ENCODE peak calls at places on chromosome 16, in seven cellular contexts. One of them, this sample, is unnamed.

GRCh38 chr16:19177111-19177747 is 9.2 kb downstream of the SYT17 start:
- DNase-seq in H1: no peak
- DNase-seq in A549: peak; percentile 37
- DNase-seq in tibial nerve: no peak
- DNase-seq in GM12878: no peak
- DNase-seq in transverse colon: no peak
- DNase-seq in K562: no peak
- DNase-seq in this sample: no peak

GRCh38 chr16:10485698-10486382 is 94.6 kb downstream of the EMP2 start:
- DNase-seq in H1: no peak
- DNase-seq in A549: no peak
- DNase-seq in tibial nerve: no peak
- DNase-seq in GM12878: no peak
- DNase-seq in transverse colon: no peak
- DNase-seq in K562: no peak
- DNase-seq in this sample: no peak

GRCh38 chr16:26645629-26646028 is 421.1 kb upstream of the C16orf82 start:
- DNase-seq in H1: no peak
- DNase-seq in A549: peak; percentile 10
- DNase-seq in tibial nerve: no peak
- DNase-seq in GM12878: no peak
- DNase-seq in transverse colon: no peak
- DNase-seq in K562: peak; percentile 50
- DNase-seq in this sample: no peak

GRCh38 chr16:56362057-56362655 is 63.2 kb downstream of the AMFR start:
- DNase-seq in H1: no peak
- DNase-seq in A549: no peak
- DNase-seq in tibial nerve: no peak
- DNase-seq in GM12878: no peak
- DNase-seq in transverse colon: no peak
- DNase-seq in K562: no peak
- DNase-seq in this sample: no peak

GRCh38 chr16:4200000-4200780 is 41.7 kb downstream of the SRL start:
- DNase-seq in H1: no peak
- DNase-seq in A549: peak; percentile 72
- DNase-seq in tibial nerve: peak; percentile 31
- DNase-seq in GM12878: no peak
- DNase-seq in transverse colon: peak; percentile 79
- DNase-seq in K562: peak; percentile 79
- DNase-seq in this sample: no peak

GRCh38 chr16:83117810-83118209 is 491.0 kb downstream of the CDH13 start:
- DNase-seq in H1: no peak
- DNase-seq in A549: no peak
- DNase-seq in tibial nerve: no peak
- DNase-seq in GM12878: no peak
- DNase-seq in transverse colon: no peak
- DNase-seq in K562: no peak
- DNase-seq in this sample: no peak

GRCh38 chr16:1940273-1941161 is 2.5 kb downstream of the MSRB1 start:
- DNase-seq in H1: no peak
- DNase-seq in A549: no peak
- DNase-seq in tibial nerve: no peak
- DNase-seq in GM12878: no peak
- DNase-seq in transverse colon: peak; percentile 47
- DNase-seq in K562: no peak
- DNase-seq in this sample: no peak

GRCh38 chr16:77858060-77858459 is 69.7 kb downstream of the VAT1L start:
- DNase-seq in H1: no peak
- DNase-seq in A549: no peak
- DNase-seq in tibial nerve: no peak
- DNase-seq in GM12878: no peak
- DNase-seq in transverse colon: no peak
- DNase-seq in K562: no peak
- DNase-seq in this sample: no peak

GRCh38 chr16:69613283-69614154 is 47.8 kb downstream of the NFAT5 start:
- DNase-seq in H1: no peak
- DNase-seq in A549: peak; percentile 54
- DNase-seq in tibial nerve: no peak
- DNase-seq in GM12878: peak; percentile 27
- DNase-seq in transverse colon: peak; percentile 19
- DNase-seq in K562: peak; percentile 42
- DNase-seq in this sample: no peak

GRCh38 chr16:1771072-1771863 is at the start of gene NME3:
- DNase-seq in H1: no peak
- DNase-seq in A549: peak; percentile 76
- DNase-seq in tibial nerve: peak; percentile 74
- DNase-seq in GM12878: no peak
- DNase-seq in transverse colon: peak; percentile 85
- DNase-seq in K562: peak; percentile 85
- DNase-seq in this sample: peak; percentile 88

GRCh38 chr16:67987460-67988160 is 7.3 kb upstream of the DPEP3 start:
- DNase-seq in H1: no peak
- DNase-seq in A549: no peak
- DNase-seq in tibial nerve: no peak
- DNase-seq in GM12878: no peak
- DNase-seq in transverse colon: no peak
- DNase-seq in K562: no peak
- DNase-seq in this sample: no peak

GRCh38 chr16:86510465-86511261 is at the start of gene FOXF1:
- DNase-seq in H1: no peak
- DNase-seq in A549: peak; percentile 48
- DNase-seq in tibial nerve: no peak
- DNase-seq in GM12878: no peak
- DNase-seq in transverse colon: no peak
- DNase-seq in K562: no peak
- DNase-seq in this sample: no peak

GRCh38 chr16:86508028-86508946 is 2.0 kb upstream of the FOXF1 start:
- DNase-seq in H1: no peak
- DNase-seq in A549: peak; percentile 25
- DNase-seq in tibial nerve: no peak
- DNase-seq in GM12878: no peak
- DNase-seq in transverse colon: no peak
- DNase-seq in K562: no peak
- DNase-seq in this sample: no peak

GRCh38 chr16:86508947-86509758 is 1.2 kb upstream of the FOXF1 start:
- DNase-seq in H1: no peak
- DNase-seq in A549: peak; percentile 41
- DNase-seq in tibial nerve: no peak
- DNase-seq in GM12878: no peak
- DNase-seq in transverse colon: peak; percentile 46
- DNase-seq in K562: no peak
- DNase-seq in this sample: no peak

GRCh38 chr16:86511317-86512161 is 1.2 kb downstream of the FOXF1 start:
- DNase-seq in H1: no peak
- DNase-seq in A549: no peak
- DNase-seq in tibial nerve: no peak
- DNase-seq in GM12878: no peak
- DNase-seq in transverse colon: no peak
- DNase-seq in K562: no peak
- DNase-seq in this sample: no peak

GRCh38 chr16:86509759-86510464 is 415 bp upstream of the FOXF1 start:
- DNase-seq in H1: no peak
- DNase-seq in A549: no peak
- DNase-seq in tibial nerve: no peak
- DNase-seq in GM12878: no peak
- DNase-seq in transverse colon: peak; percentile 73
- DNase-seq in K562: no peak
- DNase-seq in this sample: no peak
- TF ChIP-seq EP300 in H1: no peak
- TF ChIP-seq EP300 in A549: no peak
- TF ChIP-seq EP300 in tibial nerve: no peak
- TF ChIP-seq EP300 in GM12878: no peak
- TF ChIP-seq EP300 in transverse colon: no peak
- TF ChIP-seq EP300 in K562: no peak
- TF ChIP-seq EP300 in this sample: no peak

GRCh38 chr16:50267651-50268050 is 1.3 kb downstream of the ADCY7 start:
- DNase-seq in H1: no peak
- DNase-seq in A549: no peak
- DNase-seq in tibial nerve: no peak
- DNase-seq in GM12878: no peak
- DNase-seq in transverse colon: no peak
- DNase-seq in K562: no peak
- DNase-seq in this sample: no peak
- TF ChIP-seq EP300 in H1: no peak
- TF ChIP-seq EP300 in A549: no peak
- TF ChIP-seq EP300 in tibial nerve: no peak
- TF ChIP-seq EP300 in GM12878: no peak
- TF ChIP-seq EP300 in transverse colon: no peak
- TF ChIP-seq EP300 in K562: no peak
- TF ChIP-seq EP300 in this sample: no peak

GRCh38 chr16:648071-648785 is 937 bp upstream of the WDR90 start:
- DNase-seq in H1: no peak
- DNase-seq in A549: peak; percentile 54
- DNase-seq in tibial nerve: no peak
- DNase-seq in GM12878: no peak
- DNase-seq in transverse colon: peak; percentile 90
- DNase-seq in K562: no peak
- DNase-seq in this sample: no peak

GRCh38 chr16:646679-647172 is 2.4 kb upstream of the WDR90 start:
- DNase-seq in H1: no peak
- DNase-seq in A549: no peak
- DNase-seq in tibial nerve: no peak
- DNase-seq in GM12878: no peak
- DNase-seq in transverse colon: no peak
- DNase-seq in K562: no peak
- DNase-seq in this sample: no peak

GRCh38 chr16:649646-650045 is 481 bp downstream of the WDR90 start:
- DNase-seq in H1: no peak
- DNase-seq in A549: no peak
- DNase-seq in tibial nerve: no peak
- DNase-seq in GM12878: no peak
- DNase-seq in transverse colon: no peak
- DNase-seq in K562: no peak
- DNase-seq in this sample: no peak

GRCh38 chr16:647173-647902 is 1.8 kb upstream of the WDR90 start:
- DNase-seq in H1: no peak
- DNase-seq in A549: no peak
- DNase-seq in tibial nerve: no peak
- DNase-seq in GM12878: no peak
- DNase-seq in transverse colon: peak; percentile 71
- DNase-seq in K562: no peak
- DNase-seq in this sample: no peak

GRCh38 chr16:648786-649589 is at the start of gene WDR90:
- DNase-seq in H1: no peak
- DNase-seq in A549: peak; percentile 94
- DNase-seq in tibial nerve: peak; percentile 86
- DNase-seq in GM12878: peak; percentile 61
- DNase-seq in transverse colon: peak; percentile 96
- DNase-seq in K562: no peak
- DNase-seq in this sample: peak; percentile 97
- TF ChIP-seq EP300 in H1: no peak
- TF ChIP-seq EP300 in A549: no peak
- TF ChIP-seq EP300 in tibial nerve: peak; percentile 86
- TF ChIP-seq EP300 in GM12878: no peak
- TF ChIP-seq EP300 in transverse colon: no peak
- TF ChIP-seq EP300 in K562: no peak
- TF ChIP-seq EP300 in this sample: no peak

DNA sequence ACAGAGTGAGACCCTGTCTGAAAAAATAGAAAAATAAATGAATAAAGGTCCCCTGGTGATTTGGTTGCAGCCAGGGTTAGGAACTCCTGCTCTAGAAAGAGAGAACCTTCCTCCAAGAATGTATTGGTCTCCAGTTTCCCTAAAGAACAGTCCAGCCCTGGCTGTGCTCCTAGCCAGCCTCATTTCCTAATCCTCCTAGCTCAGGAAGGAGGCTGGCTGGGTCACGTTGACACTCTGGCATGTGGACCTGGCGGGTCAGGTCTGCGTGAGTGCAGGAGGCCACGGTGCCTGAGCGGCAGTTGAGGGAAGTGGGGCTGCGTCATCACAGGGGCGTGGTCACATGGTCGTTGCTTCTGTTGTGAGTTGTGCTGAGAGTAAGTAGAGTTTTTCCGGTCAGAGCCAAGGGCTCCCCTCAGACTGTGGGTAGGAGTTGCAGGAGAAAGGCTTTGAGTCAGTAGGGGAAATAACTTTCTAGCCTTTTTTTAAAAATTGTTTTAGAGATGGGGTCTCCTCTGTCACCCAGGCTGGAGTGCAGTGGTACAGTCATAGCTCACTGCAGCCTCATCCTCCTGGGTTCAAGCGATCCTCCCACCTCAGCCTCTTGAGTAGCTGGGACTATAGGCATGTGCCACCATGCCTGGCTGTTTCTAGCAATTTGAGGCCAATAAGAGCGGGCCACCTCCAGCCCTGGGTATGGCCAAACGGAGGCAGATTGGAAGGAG is 194.0 kb upstream of the CIBAR2 start:
- DNase-seq in H1: no peak
- DNase-seq in A549: peak; percentile 48
- DNase-seq in tibial nerve: peak; percentile 85
- DNase-seq in GM12878: peak; percentile 30
- DNase-seq in transverse colon: peak; percentile 87
- DNase-seq in K562: peak; percentile 95
- DNase-seq in this sample: peak; percentile 93
- TF ChIP-seq EP300 in H1: no peak
- TF ChIP-seq EP300 in A549: no peak
- TF ChIP-seq EP300 in tibial nerve: peak; percentile 93
- TF ChIP-seq EP300 in GM12878: no peak
- TF ChIP-seq EP300 in transverse colon: no peak
- TF ChIP-seq EP300 in K562: peak; percentile 58
- TF ChIP-seq EP300 in this sample: no peak

DNA sequence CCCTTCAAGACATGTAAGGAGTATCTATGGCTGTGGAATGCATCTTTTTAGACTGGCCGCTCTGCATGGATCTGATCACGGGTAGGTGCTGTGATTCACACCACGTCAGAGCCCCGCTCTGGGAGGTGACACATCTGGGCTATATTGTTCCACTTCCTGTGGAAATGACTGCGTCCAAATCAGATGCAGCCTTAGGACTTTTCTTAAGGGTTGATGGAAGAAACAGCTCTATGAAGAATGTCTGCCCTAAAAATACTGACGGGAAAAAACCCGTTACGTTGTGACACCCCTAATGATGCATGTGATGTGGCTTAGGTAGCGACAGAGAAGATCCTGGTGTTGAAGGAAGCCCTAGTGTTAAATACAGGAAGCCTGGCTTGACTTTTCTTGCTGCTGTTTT is 12.2 kb downstream of the BANP start:
- DNase-seq in H1: no peak
- DNase-seq in A549: no peak
- DNase-seq in tibial nerve: no peak
- DNase-seq in GM12878: no peak
- DNase-seq in transverse colon: no peak
- DNase-seq in K562: no peak
- DNase-seq in this sample: no peak
- TF ChIP-seq EP300 in H1: no peak
- TF ChIP-seq EP300 in A549: no peak
- TF ChIP-seq EP300 in tibial nerve: peak; percentile 14
- TF ChIP-seq EP300 in GM12878: no peak
- TF ChIP-seq EP300 in transverse colon: no peak
- TF ChIP-seq EP300 in K562: no peak
- TF ChIP-seq EP300 in this sample: no peak

DNA sequence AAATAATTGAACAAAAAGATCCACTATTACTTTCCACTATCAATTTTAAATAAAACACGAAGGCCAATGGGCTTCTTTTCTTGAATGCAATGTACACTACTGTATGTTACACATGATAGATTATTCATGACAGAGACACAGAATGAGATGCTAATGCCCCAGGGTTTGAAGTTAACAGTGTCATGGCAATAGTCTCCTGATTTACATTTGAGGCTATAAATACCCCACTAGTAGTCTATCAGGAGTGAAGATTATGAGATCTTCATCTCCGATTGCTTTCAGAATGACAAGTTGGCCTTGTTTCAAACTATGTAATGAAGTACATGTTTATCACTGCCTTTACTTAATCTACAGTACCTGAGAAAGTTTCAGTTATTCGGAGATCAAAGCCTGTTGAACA is 84.4 kb downstream of the RPGRIP1L start:
- DNase-seq in H1: no peak
- DNase-seq in A549: no peak
- DNase-seq in tibial nerve: no peak
- DNase-seq in GM12878: no peak
- DNase-seq in transverse colon: no peak
- DNase-seq in K562: no peak
- DNase-seq in this sample: no peak
- TF ChIP-seq EP300 in H1: no peak
- TF ChIP-seq EP300 in A549: no peak
- TF ChIP-seq EP300 in tibial nerve: no peak
- TF ChIP-seq EP300 in GM12878: no peak
- TF ChIP-seq EP300 in transverse colon: no peak
- TF ChIP-seq EP300 in K562: no peak
- TF ChIP-seq EP300 in this sample: no peak

This sample was measured in suprapubic skin.